ENCODE peak calls at places on chromosomes 13 and 19, in six cellular contexts. W, F, X, B, J and E are unnamed samples.

GRCh38 chr13:83937579-83937978 is 55.3 kb upstream of the SLITRK1 start:
- DNase-seq in W (no peak), F (no peak), X (no peak), B (no peak), J (no peak), E (no peak)

GRCh38 chr13:113926301-113926761 is 47.5 kb downstream of the C13orf46 start:
- DNase-seq in W (no peak), F (peak), X (peak), B (peak), J (peak), E (no peak)

GRCh38 chr19:36646746-36647145 is 19.9 kb downstream of the ZNF461 start:
- DNase-seq in W (no peak), F (no peak), X (no peak), B (no peak), J (no peak), E (no peak)

GRCh38 chr19:43124360-43124759 is 41.9 kb upstream of the PSG2 start:
- DNase-seq in W (no peak), F (no peak), X (no peak), B (no peak), J (no peak), E (no peak)

GRCh38 chr19:43956827-43957226 is 5.8 kb downstream of the ZNF221 start:
- DNase-seq in W (no peak), F (no peak), X (no peak), B (no peak), J (no peak), E (no peak)

GRCh38 chr13:85170372-85170771 is 628.8 kb downstream of the SLITRK6 start:
- DNase-seq in W (no peak), F (no peak), X (no peak), B (no peak), J (no peak), E (no peak)

GRCh38 chr19:4366666-4367335 is 23.4 kb downstream of the MPND start:
- DNase-seq in W (no peak), F (no peak), X (no peak), B (no peak), J (no peak), E (no peak)

GRCh38 chr13:82344867-82345266 is 1537.4 kb downstream of the SLITRK1 start:
- DNase-seq in W (no peak), F (no peak), X (no peak), B (no peak), J (no peak), E (no peak)

GRCh38 chr13:30880756-30881155 is 25.3 kb upstream of the MEDAG start:
- DNase-seq in W (peak), F (peak), X (no peak), B (peak), J (peak), E (peak)

GRCh38 chr13:40315416-40316064 is 350.9 kb downstream of the FOXO1 start:
- DNase-seq in W (no peak), F (peak), X (no peak), B (peak), J (no peak), E (no peak)

GRCh38 chr19:17966115-17966455 is 822 bp upstream of the KCNN1 start:
- DNase-seq in W (no peak), F (no peak), X (no peak), B (no peak), J (no peak), E (no peak)

GRCh38 chr19:38538793-38539528 is 78.8 kb downstream of the MAP4K1 start:
- DNase-seq in W (peak), F (no peak), X (no peak), B (no peak), J (no peak), E (no peak)

GRCh38 chr19:8640402-8641004 is 10.1 kb downstream of the NFILZ start:
- DNase-seq in W (no peak), F (peak), X (peak), B (peak), J (no peak), E (no peak)

GRCh38 chr13:94470126-94470525 is 9.4 kb downstream of the DCT start:
- DNase-seq in W (no peak), F (no peak), X (no peak), B (no peak), J (no peak), E (no peak)

GRCh38 chr19:39398297-39398864 is 7.2 kb downstream of the MED29 start:
- DNase-seq in W (peak), F (peak), X (peak), B (peak), J (peak), E (no peak)

GRCh38 chr13:26964278-26965057 is 203.9 kb upstream of the GPR12 start:
- DNase-seq in W (peak), F (peak), X (no peak), B (peak), J (no peak), E (no peak)

GRCh38 chr13:25881946-25882574 is 169.8 kb downstream of the SHISA2 start:
- DNase-seq in W (no peak), F (no peak), X (no peak), B (no peak), J (peak), E (no peak)

GRCh38 chr13:30091035-30091434 is 216.3 kb downstream of the KATNAL1 start:
- DNase-seq in W (no peak), F (no peak), X (no peak), B (no peak), J (no peak), E (no peak)

GRCh38 chr13:20580257-20580656 is 13.3 kb downstream of the IFT88 start:
- DNase-seq in W (no peak), F (peak), X (no peak), B (no peak), J (no peak), E (no peak)

GRCh38 chr13:27139565-27139964 is 32.0 kb downstream of the USP12 start:
- DNase-seq in W (no peak), F (no peak), X (no peak), B (no peak), J (no peak), E (no peak)

GRCh38 chr13:95536629-95537241 is 15.8 kb upstream of the CLDN10 start:
- DNase-seq in W (peak), F (peak), X (no peak), B (no peak), J (peak), E (peak)

GRCh38 chr19:3656073-3656746 is 29.6 kb upstream of the CACTIN start:
- DNase-seq in W (no peak), F (peak), X (no peak), B (no peak), J (peak), E (peak)

GRCh38 chr13:44818428-44818827 is 170.8 kb downstream of the NUFIP1 start:
- DNase-seq in W (no peak), F (peak), X (no peak), B (no peak), J (no peak), E (no peak)

GRCh38 chr13:50195045-50195444 is 179.8 kb downstream of the KCNRG start:
- DNase-seq in W (no peak), F (no peak), X (no peak), B (no peak), J (no peak), E (no peak)

GRCh38 chr13:44219808-44220544 is 153.6 kb upstream of the SERP2 start:
- DNase-seq in W (peak), F (peak), X (no peak), B (no peak), J (peak), E (no peak)

GRCh38 chr13:37960427-37960826 is 90.9 kb upstream of the TRPC4 start:
- DNase-seq in W (no peak), F (peak), X (no peak), B (no peak), J (no peak), E (no peak)

GRCh38 chr19:16206046-16206605 is 8.4 kb downstream of the AP1M1 start:
- DNase-seq in W (no peak), F (no peak), X (no peak), B (no peak), J (no peak), E (no peak)

GRCh38 chr13:33328691-33329090 is 43.1 kb upstream of the STARD13 start:
- DNase-seq in W (no peak), F (no peak), X (no peak), B (no peak), J (no peak), E (no peak)

GRCh38 chr19:35790981-35791813 is 15.8 kb downstream of the ARHGAP33 start:
- DNase-seq in W (no peak), F (no peak), X (no peak), B (no peak), J (no peak), E (no peak)

GRCh38 chr19:16234552-16235445 is 37.1 kb downstream of the AP1M1 start:
- DNase-seq in W (no peak), F (no peak), X (no peak), B (peak), J (no peak), E (no peak)

GRCh38 chr13:101399365-101399764 is 16.9 kb downstream of the NALCN start:
- DNase-seq in W (no peak), F (peak), X (no peak), B (no peak), J (no peak), E (no peak)

GRCh38 chr13:20565120-20565736 is 1.7 kb upstream of the IFT88 start:
- DNase-seq in W (no peak), F (no peak), X (no peak), B (no peak), J (no peak), E (no peak)

GRCh38 chr19:2034729-2035589 is 16.1 kb downstream of the MKNK2 start:
- DNase-seq in W (peak), F (peak), X (no peak), B (peak), J (peak), E (no peak)
- H3K4me3 ChIP-seq in W (no peak), F (no peak), X (no peak), B (no peak), J (no peak), E (no peak)

GRCh38 chr13:23870356-23871146 is 18.6 kb downstream of the MIPEP start:
- DNase-seq in W (no peak), F (peak), X (no peak), B (no peak), J (peak), E (no peak)
- TF ChIP-seq CTCF in W (no peak), F (no peak), X (no peak), B (no peak), J (no peak), E (no peak)

DNA sequence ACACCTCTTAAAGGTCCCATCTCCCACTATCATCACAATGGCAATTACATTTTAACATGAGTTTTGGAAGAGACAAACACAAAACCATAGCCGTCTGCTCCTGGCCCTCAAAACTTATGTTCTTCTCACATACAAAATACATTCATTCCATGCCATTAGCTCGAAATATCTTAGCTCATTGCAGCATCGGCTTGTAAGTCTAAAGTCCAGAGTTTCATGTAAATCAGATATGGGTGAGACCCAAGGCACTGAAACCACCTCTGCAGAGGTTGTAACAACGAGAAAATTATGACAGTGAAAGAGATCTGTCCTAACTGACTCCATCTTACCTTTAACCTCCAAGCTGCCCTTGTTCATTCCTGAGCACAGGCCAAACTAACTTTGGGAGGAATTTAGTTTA is 635.0 kb upstream of the SPRY2 start:
- DNase-seq in W (no peak), F (no peak), X (no peak), B (no peak), J (no peak), E (no peak)
- H3K4me3 ChIP-seq in W (no peak), F (no peak), X (no peak), B (no peak), J (no peak), E (no peak)

GRCh38 chr13:63124863-63125262 is 1709.2 kb upstream of the PCDH20 start:
- DNase-seq in W (peak), F (peak), X (no peak), B (no peak), J (peak), E (no peak)
- TF ChIP-seq CTCF in W (no peak), F (peak), X (peak), B (no peak), J (no peak), E (no peak)

DNA sequence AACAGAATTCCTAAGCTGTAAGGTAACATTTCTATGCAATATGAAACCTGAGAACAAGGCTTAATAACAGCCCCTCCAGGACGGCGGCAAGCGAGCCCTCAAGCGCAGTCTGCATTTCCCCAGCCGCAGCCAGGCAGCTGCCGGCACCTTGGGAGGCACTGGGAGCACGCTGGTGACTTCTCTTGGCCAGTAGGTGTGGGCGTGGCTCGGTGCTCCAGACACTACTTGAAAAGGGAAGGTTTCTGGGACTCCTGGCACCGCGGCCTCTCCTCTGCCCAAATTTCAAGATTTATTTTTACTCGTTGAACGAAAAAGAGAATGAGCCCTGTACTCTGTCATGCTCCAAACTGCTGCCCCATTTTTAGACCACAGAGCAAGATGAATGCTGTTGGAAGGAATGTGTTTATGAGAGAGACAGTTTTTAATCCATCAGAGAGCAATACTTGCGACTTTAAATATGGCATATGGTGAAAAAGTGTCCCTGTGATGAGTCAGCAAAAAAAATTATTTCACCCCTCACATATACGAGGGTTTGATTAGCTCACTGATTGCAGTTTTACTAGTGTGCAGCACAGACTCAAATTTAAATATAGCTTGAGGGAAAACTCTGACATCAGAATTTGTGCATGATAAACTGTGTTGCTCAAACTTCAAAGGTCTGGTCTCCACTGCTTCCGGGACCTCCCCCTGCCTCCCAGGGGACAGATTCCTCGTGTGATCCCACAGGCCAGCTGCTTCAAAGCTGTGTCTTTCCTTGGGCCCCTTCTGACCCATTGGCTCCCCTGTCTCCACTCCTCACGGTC is 81.3 kb downstream of the COL4A2 start:
- DNase-seq in W (peak), F (peak), X (no peak), B (peak), J (peak), E (no peak)
- H3K4me3 ChIP-seq in W (no peak), F (no peak), X (peak), B (peak), J (peak), E (no peak)